ENCODE peak calls at places on chromosomes 1 and 21, in eight cellular contexts. L is uterus; K is GM06990; N is stimulated activated CD4-positive, alpha-beta T cell treated with anti-CD3 and anti-CD28 coated beads, Interleukin-2, amount 100 ng/mL, for 48 hours; T is activated CD4-positive, alpha-beta T cell treated with anti-CD3 and anti-CD28 coated beads, Interleukin-2, amount 50 U/mL, for 24 hours; P is mucosa of descending colon; R is stomach; A is T-helper 9 cell. X is an unnamed sample.

GRCh38 chr1:233972951-233973635 is 68.6 kb downstream of the SLC35F3 start:
- DNase-seq in L (no peak), K (no peak), N (no peak), T (no peak), P (no peak), R (no peak), A (no peak), X (no peak)

GRCh38 chr1:230205719-230206198 is 138.7 kb downstream of the GALNT2 start:
- DNase-seq in L (no peak), K (no peak), N (no peak), T (no peak), P (no peak), R (peak), A (no peak), X (no peak)

GRCh38 chr21:41509733-41510132 is 1.8 kb upstream of the TMPRSS2 start:
- DNase-seq in L (no peak), K (no peak), N (no peak), T (no peak), P (no peak), R (no peak), A (no peak), X (no peak)

GRCh38 chr1:193019442-193020026 is 39.6 kb downstream of the UCHL5 start:
- DNase-seq in L (no peak), K (no peak), N (no peak), T (peak), P (no peak), R (no peak), A (no peak), X (no peak)

GRCh38 chr1:196486346-196486745 is 121.9 kb downstream of the KCNT2 start:
- DNase-seq in L (no peak), K (no peak), N (no peak), T (no peak), P (no peak), R (no peak), A (no peak), X (no peak)

GRCh38 chr1:53061859-53062714 is at the start of gene PODN:
- DNase-seq in L (peak), K (no peak), N (no peak), T (no peak), P (peak), R (no peak), A (no peak), X (peak)

GRCh38 chr1:215776336-215776735 is 209.2 kb downstream of the KCTD3 start:
- DNase-seq in L (no peak), K (no peak), N (no peak), T (no peak), P (no peak), R (no peak), A (no peak), X (no peak)

GRCh38 chr1:163897401-163898169 is 575.8 kb downstream of the NUF2 start:
- DNase-seq in L (peak), K (no peak), N (no peak), T (no peak), P (peak), R (no peak), A (no peak), X (peak)

GRCh38 chr1:35605071-35605881 is 32.2 kb downstream of the TFAP2E start:
- DNase-seq in L (no peak), K (no peak), N (no peak), T (no peak), P (no peak), R (no peak), A (no peak), X (no peak)

GRCh38 chr1:40034869-40035268 is 5.7 kb upstream of the CAP1 start:
- DNase-seq in L (no peak), K (no peak), N (no peak), T (no peak), P (no peak), R (no peak), A (no peak), X (no peak)

GRCh38 chr1:67732750-67733151 is 47.8 kb downstream of the GADD45A start:
- DNase-seq in L (no peak), K (no peak), N (no peak), T (no peak), P (no peak), R (no peak), A (no peak), X (no peak)

GRCh38 chr21:35933466-35933865 is 126.9 kb downstream of the SETD4 start:
- DNase-seq in L (peak), K (no peak), N (no peak), T (no peak), P (peak), R (no peak), A (no peak), X (peak)

GRCh38 chr21:25371831-25372434 is 235.3 kb downstream of the MRPL39 start:
- DNase-seq in L (no peak), K (no peak), N (no peak), T (no peak), P (no peak), R (no peak), A (no peak), X (no peak)

GRCh38 chr1:97094257-97094972 is 372.8 kb downstream of the PTBP2 start:
- DNase-seq in L (no peak), K (no peak), N (no peak), T (no peak), P (no peak), R (no peak), A (no peak), X (no peak)

GRCh38 chr1:84603941-84604830 is 29.9 kb upstream of the CTBS start:
- DNase-seq in L (peak), K (no peak), N (no peak), T (no peak), P (no peak), R (no peak), A (no peak), X (peak)

GRCh38 chr1:203215573-203215972 is 13.9 kb downstream of the CHIT1 start:
- DNase-seq in L (no peak), K (no peak), N (no peak), T (no peak), P (no peak), R (no peak), A (no peak), X (peak)

GRCh38 chr1:199182151-199182843 is 543.5 kb downstream of the PTPRC start:
- DNase-seq in L (no peak), K (no peak), N (no peak), T (no peak), P (no peak), R (no peak), A (no peak), X (no peak)

GRCh38 chr21:45161039-45161945 is 86.9 kb downstream of the ADARB1 start:
- DNase-seq in L (no peak), K (no peak), N (no peak), T (no peak), P (no peak), R (no peak), A (no peak), X (peak)

GRCh38 chr1:204859885-204860284 is 10.8 kb upstream of the NFASC start:
- DNase-seq in L (no peak), K (no peak), N (no peak), T (no peak), P (no peak), R (no peak), A (no peak), X (peak)